ENCODE peak calls at places on chromosomes 5 and 9, in four cellular contexts. One of them, this sample, is unnamed.

GRCh38 chr9:93612796-93613154 is 36.4 kb downstream of the PHF2 start:
- DNase-seq in tibial nerve: no peak
- DNase-seq in sigmoid colon: no peak
- DNase-seq in K562: no peak
- DNase-seq in this sample: no peak

GRCh38 chr9:114671605-114672004 is 10.4 kb downstream of the TEX48 start:
- DNase-seq in tibial nerve: no peak
- DNase-seq in K562: no peak
- DNase-seq in sigmoid colon: no peak
- DNase-seq in this sample: no peak

GRCh38 chr5:135231289-135231688 is 167.7 kb downstream of the MACROH2A1 start:
- DNase-seq in tibial nerve: no peak
- DNase-seq in sigmoid colon: no peak
- DNase-seq in K562: no peak
- DNase-seq in this sample: no peak

GRCh38 chr9:113851860-113852259 is 24.2 kb upstream of the ZNF618 start:
- DNase-seq in K562: no peak
- DNase-seq in tibial nerve: no peak
- DNase-seq in sigmoid colon: no peak
- DNase-seq in this sample: no peak

GRCh38 chr5:43041131-43041668 is 1.1 kb upstream of the ANXA2R start:
- DNase-seq in tibial nerve: no peak
- DNase-seq in sigmoid colon: no peak
- DNase-seq in K562: no peak
- DNase-seq in this sample: peak

GRCh38 chr5:127650649-127651048 is 1.8 kb downstream of the CTXN3 start:
- DNase-seq in sigmoid colon: no peak
- DNase-seq in K562: no peak
- DNase-seq in tibial nerve: no peak
- DNase-seq in this sample: no peak

GRCh38 chr5:152817311-152817710 is 412.2 kb upstream of the NMUR2 start:
- DNase-seq in K562: no peak
- DNase-seq in tibial nerve: no peak
- DNase-seq in sigmoid colon: no peak
- DNase-seq in this sample: no peak

GRCh38 chr5:129027260-129027659 is 62.0 kb downstream of the SLC27A6 start:
- DNase-seq in K562: no peak
- DNase-seq in tibial nerve: no peak
- DNase-seq in sigmoid colon: no peak
- DNase-seq in this sample: no peak

GRCh38 chr5:135386886-135387628 is 12.0 kb downstream of the MACROH2A1 start:
- DNase-seq in tibial nerve: peak
- DNase-seq in K562: peak
- DNase-seq in sigmoid colon: no peak
- DNase-seq in this sample: peak

GRCh38 chr9:80885894-80886293 is 803.5 kb downstream of the TLE1 start:
- DNase-seq in tibial nerve: peak
- DNase-seq in K562: no peak
- DNase-seq in sigmoid colon: no peak
- DNase-seq in this sample: no peak

GRCh38 chr5:176633638-176634037 is 3.2 kb downstream of the EIF4E1B start:
- DNase-seq in tibial nerve: no peak
- DNase-seq in K562: no peak
- DNase-seq in sigmoid colon: no peak
- DNase-seq in this sample: no peak

GRCh38 chr9:98168952-98169488 is 23.4 kb downstream of the CORO2A start:
- DNase-seq in sigmoid colon: peak
- DNase-seq in K562: peak
- DNase-seq in tibial nerve: no peak
- DNase-seq in this sample: peak

GRCh38 chr5:4700082-4700481 is 440.0 kb upstream of the ADAMTS16 start:
- DNase-seq in sigmoid colon: no peak
- DNase-seq in K562: peak
- DNase-seq in tibial nerve: peak
- DNase-seq in this sample: no peak

GRCh38 chr5:160930361-160930760 is 78.3 kb upstream of the ATP10B start:
- DNase-seq in K562: no peak
- DNase-seq in sigmoid colon: no peak
- DNase-seq in tibial nerve: no peak
- DNase-seq in this sample: no peak

GRCh38 chr5:15980835-15981234 is 198.8 kb downstream of the MARCHF11 start:
- DNase-seq in tibial nerve: no peak
- DNase-seq in K562: no peak
- DNase-seq in sigmoid colon: no peak
- DNase-seq in this sample: no peak

GRCh38 chr9:136057236-136058151 is 37.6 kb downstream of the NACC2 start:
- DNase-seq in sigmoid colon: peak
- DNase-seq in K562: no peak
- DNase-seq in tibial nerve: no peak
- DNase-seq in this sample: no peak

GRCh38 chr9:25094518-25094917 is 548.8 kb upstream of the IZUMO3 start:
- DNase-seq in sigmoid colon: no peak
- DNase-seq in tibial nerve: no peak
- DNase-seq in K562: no peak
- DNase-seq in this sample: no peak

GRCh38 chr9:19050637-19051591 is 1.7 kb downstream of the RRAGA start:
- DNase-seq in K562: no peak
- DNase-seq in sigmoid colon: no peak
- DNase-seq in tibial nerve: no peak
- DNase-seq in this sample: no peak

GRCh38 chr9:5688109-5688508 is 59.2 kb downstream of the RIC1 start:
- DNase-seq in sigmoid colon: no peak
- DNase-seq in tibial nerve: no peak
- DNase-seq in K562: peak
- DNase-seq in this sample: no peak

GRCh38 chr9:15552641-15553527 is at the start of gene CCDC171:
- DNase-seq in tibial nerve: peak
- DNase-seq in K562: peak
- DNase-seq in sigmoid colon: peak
- DNase-seq in this sample: peak

GRCh38 chr9:7892975-7893374 is 93.4 kb upstream of the DMAC1 start:
- DNase-seq in sigmoid colon: no peak
- DNase-seq in K562: no peak
- DNase-seq in tibial nerve: no peak
- DNase-seq in this sample: no peak

GRCh38 chr5:163712011-163712410 is 206.6 kb downstream of the MAT2B start:
- DNase-seq in sigmoid colon: no peak
- DNase-seq in K562: no peak
- DNase-seq in tibial nerve: no peak
- DNase-seq in this sample: no peak

GRCh38 chr5:126912607-126913006 is 117.8 kb downstream of the MARCHF3 start:
- DNase-seq in sigmoid colon: no peak
- DNase-seq in tibial nerve: no peak
- DNase-seq in K562: no peak
- DNase-seq in this sample: no peak

GRCh38 chr5:172303090-172303995 is 19.8 kb upstream of the UBTD2 start:
- DNase-seq in K562: no peak
- DNase-seq in tibial nerve: no peak
- DNase-seq in sigmoid colon: no peak
- DNase-seq in this sample: no peak

GRCh38 chr9:125932012-125932411 is 184.8 kb downstream of the PBX3 start:
- DNase-seq in tibial nerve: no peak
- DNase-seq in K562: no peak
- DNase-seq in sigmoid colon: peak
- DNase-seq in this sample: peak

GRCh38 chr9:92483896-92484545 is 1.7 kb upstream of the ASPN start:
- DNase-seq in sigmoid colon: no peak
- DNase-seq in K562: no peak
- DNase-seq in tibial nerve: no peak
- DNase-seq in this sample: no peak

GRCh38 chr5:43401827-43402226 is 10.4 kb downstream of the CCL28 start:
- DNase-seq in K562: peak
- DNase-seq in tibial nerve: no peak
- DNase-seq in sigmoid colon: no peak
- DNase-seq in this sample: no peak

GRCh38 chr9:119357697-119358096 is 11.5 kb downstream of the BRINP1 start:
- DNase-seq in sigmoid colon: no peak
- DNase-seq in K562: no peak
- DNase-seq in tibial nerve: no peak
- DNase-seq in this sample: no peak

GRCh38 chr9:133031496-133031911 is 707 bp downstream of the GTF3C5 start:
- DNase-seq in tibial nerve: no peak
- DNase-seq in sigmoid colon: peak
- DNase-seq in K562: no peak
- DNase-seq in this sample: no peak

GRCh38 chr9:81748091-81748490 is 58.7 kb upstream of the TLE1 start:
- DNase-seq in K562: no peak
- DNase-seq in sigmoid colon: no peak
- DNase-seq in tibial nerve: no peak
- DNase-seq in this sample: no peak

GRCh38 chr5:98416541-98416940 is 356.9 kb upstream of the RGMB start:
- DNase-seq in tibial nerve: no peak
- DNase-seq in K562: no peak
- DNase-seq in sigmoid colon: no peak
- DNase-seq in this sample: no peak

GRCh38 chr9:86407022-86407421 is 52.8 kb upstream of the TUT7 start:
- DNase-seq in tibial nerve: no peak
- DNase-seq in K562: no peak
- DNase-seq in sigmoid colon: no peak
- DNase-seq in this sample: no peak

DNA sequence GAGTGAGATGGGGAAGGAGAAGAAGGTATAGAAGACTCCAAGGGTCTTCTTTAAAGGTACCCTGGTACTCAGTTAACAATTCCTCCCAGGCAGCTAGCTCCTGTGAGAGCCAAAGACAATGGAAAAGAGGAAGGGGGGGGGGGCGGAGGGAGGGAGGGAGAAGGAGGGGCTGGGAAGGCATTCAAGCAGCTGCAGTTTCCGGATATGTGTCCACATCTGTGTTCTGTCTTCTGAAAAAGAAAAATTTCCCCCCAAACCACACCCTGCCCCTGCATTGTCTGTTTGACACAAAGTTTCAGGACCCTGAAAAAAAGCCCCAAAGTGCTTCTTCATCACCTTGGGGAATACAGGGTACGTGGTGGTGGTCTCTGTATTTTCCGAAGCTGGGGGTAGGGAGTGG is 11.1 kb downstream of the SPRY4 start:
- DNase-seq in K562: no peak
- DNase-seq in tibial nerve: no peak
- DNase-seq in sigmoid colon: no peak
- DNase-seq in this sample: no peak
- TF ChIP-seq POLR2A in K562: no peak
- TF ChIP-seq POLR2A in tibial nerve: no peak
- TF ChIP-seq POLR2A in sigmoid colon: no peak
- TF ChIP-seq POLR2A in this sample: no peak

GRCh38 chr5:107043665-107044064 is 627.1 kb downstream of the EFNA5 start:
- DNase-seq in tibial nerve: no peak
- DNase-seq in sigmoid colon: no peak
- DNase-seq in K562: no peak
- DNase-seq in this sample: no peak

GRCh38 chr5:107040907-107041306 is 629.8 kb downstream of the EFNA5 start:
- DNase-seq in K562: no peak
- DNase-seq in tibial nerve: no peak
- DNase-seq in sigmoid colon: no peak
- DNase-seq in this sample: no peak
- TF ChIP-seq EP300 in K562: no peak
- TF ChIP-seq EP300 in tibial nerve: no peak
- TF ChIP-seq EP300 in sigmoid colon: no peak
- TF ChIP-seq EP300 in this sample: no peak

DNA sequence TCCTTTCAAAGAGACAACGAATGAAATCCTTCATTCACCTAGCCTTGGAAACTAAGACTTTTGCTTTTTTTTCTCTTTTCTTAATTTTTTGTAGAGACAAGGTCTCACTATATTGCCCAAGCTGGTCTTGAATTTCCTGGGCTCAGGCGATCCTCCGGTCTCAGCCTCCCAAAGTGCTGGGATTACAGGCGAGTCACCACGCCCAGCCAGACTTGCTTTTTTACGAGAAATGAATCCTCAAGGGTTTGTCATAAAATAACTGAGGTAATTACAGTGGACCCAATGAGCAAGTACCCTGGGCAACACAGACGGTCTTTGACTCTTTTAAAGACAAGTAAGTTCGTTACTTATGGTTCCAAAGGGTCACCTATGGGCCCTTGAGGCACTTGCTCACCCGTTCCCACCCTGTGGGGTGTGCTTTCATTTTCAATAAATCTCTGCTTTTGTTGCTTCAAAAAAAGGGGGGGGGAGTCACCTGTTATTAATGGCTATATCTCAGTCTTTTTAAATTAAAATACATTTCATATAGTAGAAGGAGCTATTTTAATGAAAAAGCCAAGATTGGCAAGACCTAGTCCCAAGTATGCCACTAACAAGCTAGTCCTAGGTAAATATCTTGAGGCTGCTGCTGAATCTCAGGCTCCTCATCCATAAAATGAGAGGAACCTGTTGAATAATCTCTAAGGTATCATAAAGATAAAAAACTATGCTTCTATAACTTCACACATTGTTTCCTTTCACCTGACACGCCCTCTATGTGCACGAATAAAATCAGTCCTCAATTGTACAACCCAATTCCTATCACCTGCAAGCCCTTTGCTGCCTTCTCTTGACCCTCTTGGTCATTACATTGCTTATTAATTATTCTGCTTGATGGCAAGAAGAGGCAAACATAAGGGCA is 70.2 kb downstream of the TRPM6 start:
- DNase-seq in tibial nerve: no peak
- DNase-seq in sigmoid colon: no peak
- DNase-seq in K562: no peak
- DNase-seq in this sample: peak
- TF ChIP-seq CTCF in tibial nerve: no peak
- TF ChIP-seq CTCF in sigmoid colon: no peak
- TF ChIP-seq CTCF in K562: no peak
- TF ChIP-seq CTCF in this sample: no peak

DNA sequence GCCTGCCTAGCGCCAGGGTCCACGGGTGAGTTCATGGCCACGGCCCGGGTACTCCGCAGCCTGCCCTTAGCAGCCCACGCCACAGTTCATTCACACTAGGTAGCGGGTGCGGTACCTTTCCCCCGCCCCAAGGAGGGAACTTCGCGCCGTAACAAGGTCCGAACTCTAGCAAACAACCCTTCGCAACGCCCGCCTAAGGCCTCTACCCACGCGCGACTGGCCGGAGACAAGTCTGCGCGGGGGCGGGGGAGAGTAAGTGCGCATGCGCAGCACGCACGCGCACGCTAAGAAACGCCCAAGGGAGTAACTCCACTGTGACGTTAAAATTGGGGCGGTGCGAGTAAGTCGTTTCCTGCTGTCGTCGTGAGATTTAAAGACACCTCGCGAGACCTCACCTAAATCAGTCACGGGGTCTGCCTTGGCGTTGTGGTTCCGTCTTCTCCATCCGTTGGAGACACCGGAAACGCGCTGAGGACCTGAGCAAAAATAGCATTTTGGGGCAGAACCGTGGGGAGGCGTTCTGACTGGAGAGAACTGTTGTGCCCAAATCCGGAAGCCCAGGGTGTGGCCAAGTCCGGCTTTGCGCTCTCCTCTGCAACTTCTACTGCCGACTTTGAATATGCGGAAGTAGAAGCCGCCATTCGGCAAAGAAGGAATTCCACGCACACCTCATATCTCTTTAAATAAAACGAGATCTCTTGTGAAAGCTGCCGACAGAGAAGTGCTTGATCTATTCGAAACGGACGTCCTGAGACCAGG is at the start of gene RAPGEF6:
- DNase-seq in K562: peak
- DNase-seq in tibial nerve: peak
- DNase-seq in sigmoid colon: peak
- DNase-seq in this sample: peak
- TF ChIP-seq POLR2A in K562: peak
- TF ChIP-seq POLR2A in tibial nerve: peak
- TF ChIP-seq POLR2A in sigmoid colon: peak
- TF ChIP-seq POLR2A in this sample: peak

This sample was measured in transverse colon.